ENCODE peak calls at places on chromosomes 16 and 17, in ten cellular contexts. Z, F, G, P, S, H, M, Y, T and B are unnamed samples.

GRCh38 chr17:45019177-45019711 is 32.2 kb downstream of the DCAKD start:
- DNase-seq in Z (peak; percentile 61), F (peak; percentile 50), G (no peak), P (no peak), S (peak; percentile 23), H (peak; percentile 16), M (peak; percentile 62), Y (peak; percentile 41), T (peak; percentile 59), B (no peak)

GRCh38 chr17:46053911-46054534 is 55.0 kb downstream of the STH start:
- DNase-seq in Z (no peak), F (no peak), G (peak; percentile 18), P (no peak), S (peak; percentile 62), H (no peak), M (no peak), Y (peak; percentile 23), T (no peak), B (no peak)

GRCh38 chr16:88688013-88688778 is 1.9 kb upstream of the SNAI3 start:
- DNase-seq in Z (no peak), F (no peak), G (peak; percentile 74), P (no peak), S (no peak), H (no peak), M (peak; percentile 67), Y (no peak), T (no peak), B (no peak)

GRCh38 chr17:66426397-66427033 is 124.1 kb downstream of the PRKCA start:
- DNase-seq in Z (peak; percentile 38), F (no peak), G (no peak), P (no peak), S (peak; percentile 42), H (no peak), M (no peak), Y (peak; percentile 39), T (peak; percentile 61), B (no peak)

GRCh38 chr17:82963104-82963950 is 116.1 kb upstream of the METRNL start:
- DNase-seq in Z (peak; percentile 83), F (peak; percentile 88), G (peak; percentile 13), P (peak; percentile 77), S (peak; percentile 70), H (peak; percentile 83), M (peak; percentile 73), Y (peak; percentile 79), T (no peak), B (peak; percentile 93)

GRCh38 chr16:75750516-75750915 is 24.2 kb upstream of the CPHXL start:
- DNase-seq in Z (no peak), F (no peak), G (no peak), P (no peak), S (no peak), H (no peak), M (no peak), Y (no peak), T (no peak), B (no peak)

GRCh38 chr17:51672058-51672457 is 411.7 kb downstream of the UTP18 start:
- DNase-seq in Z (no peak), F (no peak), G (no peak), P (no peak), S (no peak), H (no peak), M (no peak), Y (no peak), T (no peak), B (no peak)

GRCh38 chr16:1050921-1051320 is 21.6 kb upstream of the SSTR5 start:
- DNase-seq in Z (no peak), F (no peak), G (no peak), P (no peak), S (no peak), H (no peak), M (no peak), Y (no peak), T (no peak), B (no peak)

GRCh38 chr17:38559880-38560230 is 45.9 kb downstream of the SRCIN1 start:
- DNase-seq in Z (no peak), F (no peak), G (no peak), P (no peak), S (no peak), H (no peak), M (no peak), Y (no peak), T (no peak), B (no peak)

GRCh38 chr17:38560503-38561318 is 45.0 kb downstream of the SRCIN1 start:
- DNase-seq in Z (peak; percentile 53), F (no peak), G (no peak), P (no peak), S (peak; percentile 39), H (peak; percentile 22), M (no peak), Y (peak; percentile 51), T (peak; percentile 52), B (peak; percentile 51)

GRCh38 chr17:38557836-38558750 is 47.7 kb downstream of the SRCIN1 start:
- DNase-seq in Z (peak; percentile 94), F (peak; percentile 90), G (peak; percentile 88), P (peak; percentile 95), S (peak; percentile 91), H (peak; percentile 89), M (peak; percentile 94), Y (peak; percentile 87), T (peak; percentile 94), B (peak; percentile 95)

GRCh38 chr17:38558751-38559024 is 47.1 kb downstream of the SRCIN1 start:
- DNase-seq in Z (no peak), F (no peak), G (peak; percentile 20), P (no peak), S (no peak), H (no peak), M (no peak), Y (no peak), T (no peak), B (no peak)

DNA sequence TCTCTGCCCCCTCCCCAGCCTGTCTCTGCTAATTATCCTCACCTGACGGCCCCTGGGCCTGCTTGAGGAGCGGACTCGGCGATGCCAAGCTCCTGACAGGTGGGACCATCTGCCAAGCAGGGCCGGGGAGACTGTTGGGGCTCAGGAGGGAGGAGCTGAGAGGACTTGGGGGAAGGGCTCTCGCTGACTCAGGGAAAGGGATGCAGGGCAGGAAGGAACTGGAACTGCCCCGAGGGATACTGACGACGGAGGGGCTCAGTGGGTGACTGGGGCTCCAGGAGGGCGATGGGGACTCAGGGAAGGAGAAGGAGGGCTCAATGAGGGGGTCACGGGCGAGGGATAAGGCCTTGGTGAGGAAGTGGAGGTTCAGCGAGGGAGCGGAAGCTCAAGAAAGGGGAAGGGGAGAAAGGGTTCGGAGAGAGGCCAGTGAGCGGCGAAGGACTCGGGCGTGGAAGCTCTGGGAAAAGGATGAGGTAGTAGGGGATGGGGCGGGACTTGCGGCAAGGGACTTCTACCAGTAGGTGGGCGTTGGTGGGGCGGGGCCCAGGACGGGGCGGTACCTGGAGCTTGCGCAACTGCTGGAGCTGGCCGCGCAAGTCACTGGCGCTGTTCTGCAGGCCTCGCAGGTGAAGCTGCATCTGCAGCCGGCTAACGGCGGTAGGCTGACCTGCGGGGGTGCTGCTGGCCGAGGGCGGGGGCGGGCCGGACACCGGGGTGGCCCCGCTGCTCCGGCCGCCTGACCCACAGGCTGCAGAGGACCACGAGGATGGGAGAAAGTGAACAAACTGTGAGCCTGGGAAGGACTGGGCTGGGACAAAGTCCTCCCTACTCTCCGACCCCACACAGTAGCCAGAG is 46.5 kb downstream of the SRCIN1 start:
- DNase-seq in Z (peak; percentile 73), F (peak; percentile 76), G (peak; percentile 89), P (peak; percentile 98), S (peak; percentile 74), H (peak; percentile 71), M (peak; percentile 92), Y (peak; percentile 38), T (peak; percentile 90), B (peak; percentile 90)
- TF ChIP-seq CTCF in Z (no peak), F (no peak), G (peak; percentile 30), P (no peak), S (no peak), H (no peak), M (no peak), Y (no peak), T (no peak), B (no peak)

DNA sequence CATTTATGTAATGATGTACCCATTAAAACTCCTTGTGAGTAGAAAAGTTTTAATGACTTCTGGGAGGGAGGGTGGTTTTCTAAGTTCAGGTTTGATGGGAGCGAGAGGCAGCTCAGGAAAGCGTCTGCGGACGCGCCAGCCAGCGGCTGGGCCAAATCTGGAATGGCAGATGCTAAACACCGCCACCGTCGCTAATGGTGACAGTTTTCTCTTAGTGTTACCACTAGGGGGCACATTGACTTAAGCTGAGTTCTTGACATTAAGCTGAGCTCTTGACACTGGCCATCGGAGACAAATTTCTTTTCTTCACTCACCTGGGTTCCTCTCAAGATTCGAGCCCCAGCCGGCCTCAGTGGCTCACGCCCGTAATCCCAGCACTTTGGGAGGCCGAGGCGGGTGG is 6.7 kb downstream of the TRPV1 start:
- DNase-seq in Z (peak; percentile 31), F (no peak), G (peak; percentile 15), P (no peak), S (peak; percentile 42), H (peak; percentile 18), M (no peak), Y (peak; percentile 36), T (peak; percentile 61), B (no peak)
- TF ChIP-seq CTCF in Z (no peak), F (peak; percentile 35), G (peak; percentile 54), P (peak; percentile 37), S (peak; percentile 43), H (peak; percentile 16), M (peak; percentile 57), Y (peak; percentile 47), T (peak; percentile 56), B (no peak)

DNA sequence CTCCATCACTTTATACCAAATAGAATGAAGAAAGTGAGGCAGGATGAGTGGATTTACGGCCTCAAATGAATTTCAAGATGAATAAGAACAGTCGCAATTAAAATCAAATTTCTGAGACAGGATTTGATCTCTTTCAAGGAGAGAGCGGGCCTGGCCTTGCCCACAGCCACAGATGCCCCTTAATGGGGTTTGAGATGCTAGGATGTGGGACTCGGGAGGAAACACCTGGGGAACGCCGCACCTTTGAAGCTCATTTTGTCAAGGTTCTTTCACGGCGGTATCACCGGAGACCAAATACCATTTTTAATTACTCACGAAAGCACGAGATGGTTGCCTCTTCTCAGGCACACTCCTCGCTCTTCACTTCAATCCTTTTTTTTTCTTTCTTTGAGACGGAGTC is 178.1 kb upstream of the SDK2 start:
- DNase-seq in Z (no peak), F (no peak), G (no peak), P (peak; percentile 19), S (no peak), H (no peak), M (no peak), Y (no peak), T (no peak), B (no peak)
- TF ChIP-seq CTCF in Z (no peak), F (no peak), G (no peak), P (no peak), S (no peak), H (no peak), M (no peak), Y (no peak), T (no peak), B (no peak)

GRCh38 chr16:82625066-82625968 is 1.5 kb upstream of the CDH13 start:
- DNase-seq in Z (no peak), F (peak; percentile 61), G (no peak), P (no peak), S (no peak), H (peak; percentile 40), M (no peak), Y (no peak), T (no peak), B (no peak)

DNA sequence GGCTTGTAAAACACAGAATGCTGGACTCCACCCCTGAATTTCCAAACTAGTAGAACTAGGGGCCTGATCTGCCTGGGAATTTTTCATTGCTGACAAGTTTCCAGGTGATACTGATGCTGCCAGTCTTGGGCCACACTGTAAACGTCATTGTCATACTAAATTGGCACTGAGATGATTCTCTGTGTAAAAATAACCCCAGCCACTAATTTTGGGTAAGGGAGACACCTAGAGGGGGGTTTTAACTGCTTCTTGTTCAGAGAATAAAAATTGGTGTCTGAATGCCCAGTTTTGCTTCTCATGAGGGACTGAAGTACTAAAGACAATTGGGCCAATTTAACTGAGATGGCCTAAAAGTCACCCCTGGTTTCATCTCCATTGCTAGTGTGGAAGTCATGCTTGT is 5.0 kb upstream of the CDH13 start:
- DNase-seq in Z (no peak), F (no peak), G (no peak), P (no peak), S (no peak), H (no peak), M (no peak), Y (no peak), T (no peak), B (no peak)
- TF ChIP-seq CTCF in Z (peak; percentile 3), F (peak; percentile 19), G (no peak), P (peak; percentile 38), S (peak; percentile 13), H (peak; percentile 7), M (no peak), Y (peak; percentile 17), T (peak; percentile 5), B (no peak)